ENCODE peak calls at places on chromosomes 7 and 10, in four cellular contexts. L is IMR-90, V is HCT116, S is A549. N is an unnamed sample.

GRCh38 chr10:93437000-93437945 is 44.9 kb downstream of the MYOF start:
- DNase-seq in V (peak), S (peak), L (peak), N (no peak)

GRCh38 chr10:79162861-79163662 is 94.3 kb downstream of the ZMIZ1 start:
- DNase-seq in V (no peak), L (peak), S (peak), N (no peak)

GRCh38 chr7:94962661-94963060 is 55.3 kb downstream of the PPP1R9A start:
- DNase-seq in S (no peak), L (no peak), V (no peak), N (no peak)

GRCh38 chr7:102181517-102181916 is 105.2 kb upstream of the SH2B2 start:
- DNase-seq in S (no peak), L (no peak), V (no peak), N (no peak)

GRCh38 chr10:62861507-62861906 is 45.3 kb upstream of the EGR2 start:
- DNase-seq in S (no peak), L (no peak), V (no peak), N (no peak)

GRCh38 chr10:79488870-79489269 is 23.5 kb upstream of the EIF5AL1 start:
- DNase-seq in V (no peak), L (no peak), S (no peak), N (no peak)

GRCh38 chr7:137606061-137606674 is 240.6 kb downstream of the DGKI start:
- DNase-seq in S (peak), L (peak), V (peak), N (no peak)

GRCh38 chr10:2077231-2077630 is 339.9 kb upstream of the ADARB2 start:
- DNase-seq in L (no peak), V (no peak), S (no peak), N (no peak)

GRCh38 chr10:95208702-95209391 is 14.8 kb downstream of the ACSM6 start:
- DNase-seq in V (peak), S (no peak), L (no peak), N (no peak)

GRCh38 chr7:131012477-131013031 is 278.5 kb upstream of the KLF14 start:
- DNase-seq in V (no peak), L (no peak), S (no peak), N (no peak)

GRCh38 chr10:113585949-113586348 is 33.1 kb downstream of the HABP2 start:
- DNase-seq in L (no peak), V (no peak), S (peak), N (no peak)

GRCh38 chr10:75240329-75240728 is 4.6 kb upstream of the COMTD1 start:
- DNase-seq in S (no peak), L (no peak), V (no peak), N (no peak)

GRCh38 chr10:78914502-78915330 is 154.1 kb upstream of the ZMIZ1 start:
- DNase-seq in V (no peak), S (no peak), L (no peak), N (peak)

GRCh38 chr7:119395024-119395423 is 878.0 kb upstream of the KCND2 start:
- DNase-seq in V (no peak), S (no peak), L (no peak), N (no peak)

GRCh38 chr10:49558194-49558593 is 19.3 kb upstream of the ERCC6 start:
- DNase-seq in L (no peak), V (no peak), S (no peak), N (no peak)

GRCh38 chr10:42879380-42880254 is 97.0 kb downstream of the BMS1 start:
- DNase-seq in S (no peak), L (no peak), V (no peak), N (no peak)

GRCh38 chr7:123494193-123494796 is 40.1 kb downstream of the IQUB start:
- DNase-seq in V (peak), L (peak), S (peak), N (no peak)

GRCh38 chr7:120733143-120733542 is 124.8 kb downstream of the TSPAN12 start:
- DNase-seq in L (peak), S (peak), V (peak), N (no peak)

GRCh38 chr7:105808703-105809590 is 67.5 kb downstream of the ATXN7L1 start:
- DNase-seq in V (no peak), S (peak), L (peak), N (peak)

GRCh38 chr10:114577133-114577532 is 80.9 kb downstream of the ABLIM1 start:
- DNase-seq in V (no peak), S (peak), L (peak), N (no peak)

GRCh38 chr10:1609038-1609411 is 128.3 kb downstream of the ADARB2 start:
- DNase-seq in V (no peak), L (no peak), S (no peak), N (no peak)

GRCh38 chr7:73429218-73429617 is 4.4 kb upstream of the FZD9 start:
- DNase-seq in S (no peak), L (peak), V (no peak), N (no peak)

GRCh38 chr7:157551325-157552070 is 214.7 kb downstream of the DNAJB6 start:
- DNase-seq in V (no peak), S (no peak), L (no peak), N (no peak)

GRCh38 chr10:69567920-69568319 is 5.3 kb downstream of the NEUROG3 start:
- DNase-seq in L (peak), V (no peak), S (peak), N (no peak)

GRCh38 chr10:4306871-4307270 is 519.1 kb upstream of the AKR1E2 start:
- DNase-seq in L (no peak), S (no peak), V (no peak), N (no peak)

GRCh38 chr10:71963756-71964668 is at the start of gene CHST3:
- DNase-seq in S (peak), V (no peak), L (peak), N (no peak)

GRCh38 chr10:22851865-22852239 is 76.0 kb upstream of the ARMC3 start:
- DNase-seq in S (no peak), V (no peak), L (no peak), N (no peak)

GRCh38 chr7:47149971-47150370 is 431.9 kb downstream of the TNS3 start:
- DNase-seq in L (no peak), S (no peak), V (no peak), N (no peak)

GRCh38 chr10:9922123-9922685 is 1095.5 kb upstream of the CELF2 start:
- DNase-seq in V (no peak), S (no peak), L (no peak), N (no peak)

DNA sequence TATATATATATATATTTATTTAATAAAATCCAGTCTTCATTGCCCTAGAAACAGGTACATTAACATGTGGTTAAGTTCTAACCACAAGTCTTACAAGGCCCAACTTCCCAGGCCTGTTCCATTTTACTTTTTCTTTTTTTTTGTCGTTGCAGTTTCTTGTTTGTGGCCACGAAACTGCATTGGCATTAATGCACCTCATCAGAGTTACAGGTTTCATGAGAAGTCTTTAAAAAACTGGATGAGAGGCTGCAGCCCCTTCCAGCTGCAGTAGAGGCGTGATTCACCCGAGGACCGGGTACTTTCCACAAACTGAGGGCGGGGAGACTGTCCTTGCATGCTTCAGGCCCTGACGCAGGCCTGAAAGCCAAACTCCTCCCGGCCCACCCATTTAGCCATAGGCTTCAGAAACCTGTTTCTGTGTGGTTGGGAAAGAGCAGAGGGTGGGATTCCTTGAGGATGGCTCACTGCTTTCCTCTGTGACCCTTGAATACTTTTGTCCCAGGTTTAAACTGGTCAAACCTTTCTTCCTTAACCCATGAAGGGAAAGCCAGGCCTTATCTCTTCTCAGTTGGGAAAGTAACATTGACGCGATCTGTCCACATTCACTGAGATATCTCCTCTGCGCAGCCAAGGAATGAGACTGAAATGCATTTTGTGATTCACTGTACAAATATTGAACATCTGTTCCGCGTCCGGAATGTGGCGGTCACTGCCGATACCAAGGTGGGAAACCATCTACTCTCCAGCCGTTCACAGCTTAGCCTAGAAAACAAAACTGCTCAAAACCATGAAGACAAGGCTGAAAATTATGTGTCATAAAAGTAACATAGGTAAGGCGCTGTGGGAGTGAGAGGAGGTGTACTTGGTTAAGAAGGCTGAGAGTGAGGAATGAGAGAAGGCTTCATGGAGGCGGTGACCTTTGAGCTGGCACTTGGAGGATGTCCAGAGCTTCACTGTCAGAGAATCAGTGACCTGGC is 311.7 kb downstream of the GATA3 start:
- DNase-seq in L (peak), S (peak), V (no peak), N (peak)
- TF ChIP-seq RAD21 in L (no peak), S (peak), V (no peak), N (no peak)

DNA sequence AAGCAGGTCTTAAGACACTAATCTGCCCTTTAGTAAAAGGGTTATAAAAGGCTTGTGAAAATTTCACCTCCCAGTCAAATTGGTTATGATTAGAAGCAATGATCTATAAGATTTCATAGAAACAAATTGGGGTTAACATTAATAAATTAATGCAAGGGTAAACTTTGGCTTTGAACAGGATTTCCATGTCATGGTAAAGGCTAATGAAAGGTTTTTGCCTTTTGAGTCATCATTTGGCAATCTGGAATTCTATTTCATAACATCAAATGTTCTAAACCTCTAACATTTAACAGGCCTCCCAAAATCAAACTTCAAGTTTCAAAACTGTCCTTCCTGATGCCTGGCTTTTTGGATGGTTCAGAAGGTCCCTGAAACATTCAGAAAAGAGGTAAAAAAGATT is 62.4 kb downstream of the COA1 start:
- DNase-seq in V (no peak), L (peak), S (no peak), N (no peak)
- TF ChIP-seq RAD21 in V (no peak), L (no peak), S (no peak), N (no peak)

GRCh38 chr10:103513383-103514060 is 20.0 kb downstream of the NEURL1 start:
- DNase-seq in V (no peak), S (no peak), L (no peak), N (no peak)

GRCh38 chr10:103510791-103511757 is 17.6 kb downstream of the NEURL1 start:
- DNase-seq in S (no peak), L (no peak), V (no peak), N (no peak)

GRCh38 chr10:103514244-103514643 is 20.7 kb downstream of the NEURL1 start:
- DNase-seq in S (no peak), V (no peak), L (no peak), N (no peak)

GRCh38 chr10:103512166-103512565 is 18.7 kb downstream of the NEURL1 start:
- DNase-seq in V (no peak), S (no peak), L (no peak), N (no peak)

GRCh38 chr10:103512591-103513382 is 19.3 kb downstream of the NEURL1 start:
- DNase-seq in S (no peak), V (no peak), L (no peak), N (no peak)
- TF ChIP-seq RAD21 in S (no peak), V (no peak), L (no peak), N (no peak)

GRCh38 chr10:102230861-102231356 is 4.8 kb downstream of the ELOVL3 start:
- DNase-seq in L (no peak), V (peak), S (peak), N (no peak)
- TF ChIP-seq RAD21 in L (no peak), V (no peak), S (no peak), N (peak)

GRCh38 chr7:142477079-142477651 is 219.3 kb upstream of the PRSS58 start:
- DNase-seq in V (no peak), S (no peak), L (peak), N (no peak)
- TF ChIP-seq RAD21 in V (no peak), S (no peak), L (no peak), N (no peak)

DNA sequence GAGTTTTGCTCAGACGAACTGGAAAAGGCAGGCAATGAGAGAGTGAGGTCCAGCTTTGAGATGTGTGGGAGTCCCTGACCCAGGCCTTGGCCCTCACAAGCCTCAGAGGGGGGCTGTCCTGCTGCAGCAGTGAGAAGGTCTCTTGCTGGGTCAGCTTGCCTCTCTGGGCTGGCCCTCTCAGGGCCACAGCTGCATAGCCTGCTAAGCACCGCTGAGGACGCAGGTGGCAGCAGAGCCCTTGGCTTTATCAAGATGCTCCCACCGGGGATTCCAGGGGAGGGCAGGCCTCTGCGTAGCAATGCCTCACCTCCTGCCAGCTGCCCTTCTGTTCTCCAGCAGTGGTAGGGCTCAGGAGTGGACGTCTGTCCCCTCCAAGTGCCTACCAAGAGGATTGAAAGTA is 128.7 kb downstream of the COBL start:
- DNase-seq in V (no peak), S (peak), L (no peak), N (no peak)
- TF ChIP-seq RAD21 in V (peak), S (peak), L (no peak), N (peak)

DNA sequence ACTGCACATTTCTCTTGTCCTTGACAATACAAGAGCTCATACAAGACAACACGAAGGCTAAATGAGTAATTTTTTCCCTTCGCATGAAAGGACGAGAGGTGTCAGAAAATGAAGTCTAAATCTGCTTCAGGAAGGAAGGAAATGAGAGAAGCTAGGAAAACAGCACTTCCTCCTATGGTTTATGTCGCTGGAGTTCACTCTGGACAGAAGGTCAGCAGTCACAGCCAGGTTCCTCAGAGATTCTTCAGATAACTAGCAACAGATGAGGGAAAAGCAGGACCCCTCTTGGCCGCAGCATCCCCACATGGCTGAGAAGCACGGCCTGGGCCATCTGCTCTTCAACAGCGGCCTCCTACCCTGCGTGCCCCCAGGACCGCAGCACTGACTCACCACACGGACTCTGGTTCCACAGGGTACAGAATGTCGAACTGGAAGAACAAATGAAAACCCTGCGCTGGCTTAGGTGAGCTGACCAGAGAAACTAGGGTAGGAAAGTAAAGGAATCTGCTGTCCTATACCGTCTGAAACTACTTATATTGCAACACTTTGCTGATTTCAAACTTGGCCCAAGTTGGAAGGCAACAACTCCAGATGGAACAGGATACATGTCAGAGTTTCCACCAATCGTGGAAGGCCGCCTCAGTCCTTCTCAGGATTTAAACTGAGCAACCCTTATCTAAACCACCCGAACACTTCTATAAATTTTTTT is 26.3 kb downstream of the DNMBP start:
- DNase-seq in S (no peak), L (peak), V (no peak), N (peak)
- TF ChIP-seq RAD21 in S (no peak), L (no peak), V (no peak), N (no peak)

GRCh38 chr7:3154881-3155494 is 111.3 kb upstream of the CARD11 start:
- DNase-seq in V (peak), S (peak), L (peak), N (peak)
- TF ChIP-seq RAD21 in V (peak), S (peak), L (peak), N (peak)

N was measured in GM12878.